ENCODE peak calls at places on chromosomes 16 and 17, in five cellular contexts. U, B, F, E and O are unnamed samples.

GRCh38 chr16:72120026-72120425 is 26.4 kb downstream of the DHX38 start:
- DNase-seq in U (no peak), B (no peak), F (no peak), E (no peak), O (no peak)

GRCh38 chr17:77405867-77406513 is 265.2 kb downstream of the SEC14L1 start:
- DNase-seq in U (no peak), B (no peak), F (no peak), E (no peak), O (no peak)

GRCh38 chr16:10859020-10859419 is 18.0 kb upstream of the CIITA start:
- DNase-seq in U (peak), B (no peak), F (no peak), E (no peak), O (no peak)

GRCh38 chr16:30472328-30472942 is at the start of gene ITGAL:
- DNase-seq in U (no peak), B (peak), F (no peak), E (peak), O (peak)

GRCh38 chr17:68356520-68356919 is 65.2 kb downstream of the ARSG start:
- DNase-seq in U (no peak), B (peak), F (no peak), E (peak), O (peak)

GRCh38 chr17:57585341-57586098 is 159.6 kb downstream of the CCDC182 start:
- DNase-seq in U (no peak), B (no peak), F (no peak), E (no peak), O (no peak)

GRCh38 chr17:73340093-73340596 is 28.3 kb upstream of the CDC42EP4 start:
- DNase-seq in U (peak), B (no peak), F (no peak), E (no peak), O (no peak)

GRCh38 chr17:39064814-39065213 is 86.6 kb downstream of the PLXDC1 start:
- DNase-seq in U (no peak), B (no peak), F (no peak), E (no peak), O (no peak)

GRCh38 chr16:14249291-14250032 is 178.3 kb downstream of the MRTFB start:
- DNase-seq in U (no peak), B (peak), F (peak), E (peak), O (peak)

GRCh38 chr16:69924777-69925191 is 26.4 kb upstream of the CLEC18A start:
- DNase-seq in U (peak), B (no peak), F (no peak), E (no peak), O (no peak)

GRCh38 chr17:9905078-9905415 is at the start of gene RCVRN:
- DNase-seq in U (peak), B (no peak), F (no peak), E (no peak), O (no peak)

GRCh38 chr17:77808663-77809425 is 149.7 kb upstream of the TNRC6C start:
- DNase-seq in U (no peak), B (no peak), F (no peak), E (no peak), O (no peak)

GRCh38 chr17:77884019-77884418 is 74.5 kb upstream of the TNRC6C start:
- DNase-seq in U (no peak), B (no peak), F (no peak), E (no peak), O (no peak)